ENCODE peak calls at places on chromosomes 7 and 10, in ten cellular contexts. S is heart right ventricle, G is cardiac muscle cell, Y is mucosa of descending colon, A is adrenal gland, W is A549, Q is fibroblast of pulmonary artery, E is epithelial cell of esophagus, O is mammary epithelial cell, H is body of pancreas. F is an unnamed sample.

GRCh38 chr7:67006966-67007365 is 10.3 kb downstream of the TYW1 start:
- DNase-seq in S (no peak), G (no peak), Y (no peak), A (no peak), W (no peak), Q (no peak), E (no peak), O (no peak), H (no peak), F (no peak)

GRCh38 chr7:151038951-151039849 is 9.1 kb upstream of the ASIC3 start:
- DNase-seq in S (peak), G (peak), Y (peak), A (peak), W (peak), Q (peak), E (peak), O (peak), H (peak), F (peak)

GRCh38 chr10:62788861-62789467 is 15.6 kb upstream of the ADO start:
- DNase-seq in S (no peak), G (no peak), Y (no peak), A (no peak), W (no peak), Q (no peak), E (no peak), O (no peak), H (no peak), F (no peak)

GRCh38 chr10:124072541-124072940 is 20.9 kb downstream of the CHST15 start:
- DNase-seq in S (no peak), G (no peak), Y (no peak), A (no peak), W (no peak), Q (no peak), E (no peak), O (no peak), H (no peak), F (no peak)

GRCh38 chr7:82443801-82444219 is 233 bp upstream of the CACNA2D1 start:
- DNase-seq in S (peak), G (peak), Y (peak), A (peak), W (peak), Q (peak), E (peak), O (peak), H (peak), F (peak)

GRCh38 chr10:25815999-25816768 is 117.8 kb upstream of the MYO3A start:
- DNase-seq in S (no peak), G (no peak), Y (no peak), A (no peak), W (no peak), Q (no peak), E (no peak), O (no peak), H (no peak), F (no peak)

GRCh38 chr10:93124580-93125318 is 51.1 kb downstream of the CYP26A1 start:
- DNase-seq in S (no peak), G (no peak), Y (no peak), A (no peak), W (no peak), Q (no peak), E (no peak), O (no peak), H (no peak), F (no peak)

GRCh38 chr7:132398253-132398913 is 177.9 kb downstream of the PLXNA4 start:
- DNase-seq in S (no peak), G (no peak), Y (no peak), A (no peak), W (no peak), Q (no peak), E (no peak), O (no peak), H (no peak), F (no peak)

GRCh38 chr7:98866341-98866740 is 3.5 kb downstream of the TMEM130 start:
- DNase-seq in S (no peak), G (no peak), Y (no peak), A (no peak), W (no peak), Q (no peak), E (no peak), O (no peak), H (no peak), F (no peak)

GRCh38 chr10:66804911-66805310 is 120.9 kb upstream of the LRRTM3 start:
- DNase-seq in S (no peak), G (no peak), Y (no peak), A (no peak), W (no peak), Q (no peak), E (no peak), O (no peak), H (no peak), F (no peak)

GRCh38 chr7:69651101-69651590 is 52.9 kb downstream of the AUTS2 start:
- DNase-seq in S (no peak), G (no peak), Y (no peak), A (no peak), W (no peak), Q (no peak), E (no peak), O (no peak), H (no peak), F (no peak)

GRCh38 chr7:142188846-142189245 is 69.0 kb downstream of the PRSS58 start:
- DNase-seq in S (no peak), G (no peak), Y (no peak), A (no peak), W (peak), Q (no peak), E (peak), O (peak), H (no peak), F (peak)

GRCh38 chr10:29412452-29413004 is 123.7 kb downstream of the LYZL1 start:
- DNase-seq in S (no peak), G (peak), Y (no peak), A (no peak), W (no peak), Q (peak), E (no peak), O (no peak), H (no peak), F (peak)

GRCh38 chr10:103765168-103765567 is 90.2 kb downstream of the SH3PXD2A start:
- DNase-seq in S (no peak), G (no peak), Y (no peak), A (no peak), W (no peak), Q (peak), E (peak), O (peak), H (no peak), F (peak)

GRCh38 chr10:1297566-1298301 is 241.5 kb downstream of the WDR37 start:
- DNase-seq in S (peak), G (no peak), Y (no peak), A (no peak), W (no peak), Q (no peak), E (no peak), O (no peak), H (no peak), F (no peak)

GRCh38 chr7:118870187-118870586 is 645.7 kb downstream of the ANKRD7 start:
- DNase-seq in S (no peak), G (no peak), Y (no peak), A (no peak), W (peak), Q (no peak), E (peak), O (peak), H (no peak), F (no peak)

GRCh38 chr7:38675500-38676106 is 44.4 kb upstream of the AMPH start:
- DNase-seq in S (no peak), G (no peak), Y (no peak), A (no peak), W (no peak), Q (no peak), E (no peak), O (no peak), H (no peak), F (no peak)

GRCh38 chr7:2306688-2307087 is 7.6 kb downstream of the SNX8 start:
- DNase-seq in S (no peak), G (no peak), Y (no peak), A (no peak), W (no peak), Q (no peak), E (peak), O (no peak), H (no peak), F (no peak)

DNA sequence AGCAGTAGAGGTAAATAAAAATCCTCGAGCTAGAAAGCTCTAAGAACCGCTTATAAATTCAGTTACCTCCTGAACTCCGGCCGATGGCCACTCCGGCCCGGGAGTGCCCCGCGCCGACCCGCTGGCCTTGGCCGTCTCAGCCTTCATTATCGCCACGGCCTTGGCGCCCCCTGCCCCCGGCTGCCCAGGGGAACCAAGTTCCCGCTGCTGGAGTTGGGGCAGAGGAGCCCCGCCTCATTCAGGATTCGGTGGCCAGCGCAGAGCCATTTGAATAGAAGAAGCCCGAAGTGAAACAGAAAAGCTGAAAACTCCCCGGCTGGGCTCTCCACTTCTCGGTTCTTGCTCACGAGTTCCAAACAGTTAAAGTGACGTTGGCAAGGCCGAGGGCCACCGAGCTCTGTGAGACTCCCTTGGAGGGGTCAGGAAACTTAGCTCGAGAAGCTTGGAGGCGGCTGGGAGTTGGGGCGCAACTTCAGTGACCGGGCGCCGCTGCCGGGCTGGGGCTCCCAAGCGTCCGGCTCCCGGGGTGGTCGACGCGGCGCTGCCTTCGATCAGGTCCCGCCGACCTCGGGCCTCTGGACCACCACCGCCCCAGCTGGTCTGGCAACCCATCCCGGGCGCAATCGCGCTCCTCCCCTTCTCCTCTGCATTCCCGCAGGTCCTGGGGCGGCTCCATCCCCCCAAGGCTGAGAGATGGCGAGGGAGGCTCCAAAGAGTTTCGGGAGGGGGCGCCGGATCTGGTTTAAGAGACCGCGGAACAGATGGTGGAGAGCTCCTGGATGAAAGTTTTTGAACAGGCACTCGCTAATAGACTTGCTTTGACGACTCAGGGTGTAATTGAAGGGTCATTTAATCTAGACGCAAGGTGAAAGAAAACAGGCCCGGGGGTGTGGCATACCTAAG is 5.8 kb upstream of the FEZF1 start:
- DNase-seq in S (no peak), G (peak), Y (peak), A (peak), W (no peak), Q (peak), E (no peak), O (no peak), H (peak), F (no peak)
- H3K4me3 ChIP-seq in S (peak), G (peak), Y (no peak), A (no peak), W (peak), Q (peak), E (peak), O (no peak), H (peak), F (no peak)

GRCh38 chr7:77696643-77697534 is 630 bp downstream of the RSBN1L start:
- DNase-seq in S (peak), G (peak), Y (peak), A (peak), W (peak), Q (peak), E (peak), O (peak), H (peak), F (peak)
- TF ChIP-seq CTCF in S (no peak), G (no peak), Y (no peak), A (no peak), W (no peak), Q (no peak), E (no peak), O (no peak), H (no peak), F (no peak)

DNA sequence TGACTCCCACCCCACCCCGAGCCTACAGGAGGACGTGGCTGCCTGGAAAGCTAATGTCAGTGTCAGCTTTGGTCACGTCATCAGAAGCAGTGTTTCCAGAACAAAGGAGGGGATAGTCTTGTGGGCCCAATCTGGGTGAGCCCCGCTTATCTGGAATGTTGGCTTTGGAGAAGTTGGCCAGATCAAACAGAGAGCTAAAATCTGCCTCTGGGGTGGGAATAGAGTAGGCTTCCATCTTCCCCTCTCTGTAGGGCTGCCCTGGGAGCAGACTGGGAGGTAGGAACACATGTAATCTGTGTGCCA is 32.5 kb downstream of the SRRM3 start:
- DNase-seq in S (no peak), G (no peak), Y (no peak), A (no peak), W (no peak), Q (no peak), E (no peak), O (no peak), H (no peak), F (no peak)
- H3K4me3 ChIP-seq in S (no peak), G (no peak), Y (no peak), A (no peak), W (no peak), Q (no peak), E (no peak), O (no peak), H (no peak), F (no peak)

DNA sequence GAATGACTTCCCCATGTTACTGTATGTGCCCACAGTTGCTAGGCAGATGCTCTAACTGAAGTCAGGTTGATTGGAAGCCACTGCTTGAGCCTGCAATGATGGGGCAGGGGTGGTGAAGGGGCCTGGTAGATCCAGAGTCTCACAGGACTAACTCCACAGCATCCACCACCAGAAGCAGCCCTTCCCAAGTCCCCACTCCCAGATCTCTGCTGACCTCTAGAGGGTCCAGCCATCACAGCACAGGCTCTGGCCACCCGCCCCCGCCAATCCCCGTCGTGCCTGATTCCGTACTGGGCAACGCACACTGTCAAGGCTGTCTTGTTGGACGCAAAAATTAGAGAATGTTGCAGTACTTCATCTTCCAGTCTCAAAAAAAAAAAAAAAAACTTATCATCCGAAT is 136.8 kb upstream of the PDE1C start:
- DNase-seq in S (no peak), G (peak), Y (no peak), A (no peak), W (peak), Q (peak), E (no peak), O (no peak), H (peak), F (peak)
- TF ChIP-seq CTCF in S (peak), G (peak), Y (no peak), A (peak), W (peak), Q (peak), E (peak), O (peak), H (peak), F (peak)

DNA sequence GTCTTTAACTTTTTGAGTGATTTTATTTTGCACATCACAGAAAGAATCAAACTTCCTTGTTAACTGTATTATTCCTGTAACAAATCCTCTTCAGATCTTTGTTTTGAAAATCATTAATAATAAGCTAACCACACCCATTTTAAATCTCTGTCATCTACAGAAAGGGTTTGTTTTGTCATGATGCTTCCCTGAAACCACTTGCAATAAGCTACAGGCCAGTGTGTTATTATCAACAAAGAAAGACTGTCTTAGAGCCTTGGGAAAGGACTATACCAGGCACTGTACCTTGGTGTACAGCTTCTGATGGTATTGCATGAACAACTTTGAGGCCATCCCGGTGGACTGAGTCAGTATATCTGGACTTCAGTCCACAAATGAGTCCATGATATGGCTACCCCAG is 145.3 kb upstream of the FAM3C start:
- DNase-seq in S (no peak), G (no peak), Y (no peak), A (no peak), W (peak), Q (no peak), E (no peak), O (peak), H (no peak), F (no peak)
- H3K4me3 ChIP-seq in S (no peak), G (no peak), Y (no peak), A (no peak), W (no peak), Q (no peak), E (no peak), O (no peak), H (no peak), F (no peak)

GRCh38 chr10:69800665-69801064 is 1.0 kb upstream of the COL13A1 start:
- DNase-seq in S (no peak), G (no peak), Y (no peak), A (no peak), W (no peak), Q (no peak), E (no peak), O (no peak), H (no peak), F (no peak)

GRCh38 chr10:69801434-69802315 is at the start of gene COL13A1:
- DNase-seq in S (peak), G (peak), Y (peak), A (peak), W (peak), Q (peak), E (peak), O (peak), H (peak), F (peak)

GRCh38 chr10:69801094-69801433 is 642 bp upstream of the COL13A1 start:
- DNase-seq in S (peak), G (peak), Y (peak), A (peak), W (peak), Q (peak), E (peak), O (peak), H (peak), F (peak)

GRCh38 chr10:69797959-69798358 is 3.7 kb upstream of the COL13A1 start:
- DNase-seq in S (no peak), G (no peak), Y (no peak), A (no peak), W (no peak), Q (no peak), E (peak), O (peak), H (no peak), F (no peak)

DNA sequence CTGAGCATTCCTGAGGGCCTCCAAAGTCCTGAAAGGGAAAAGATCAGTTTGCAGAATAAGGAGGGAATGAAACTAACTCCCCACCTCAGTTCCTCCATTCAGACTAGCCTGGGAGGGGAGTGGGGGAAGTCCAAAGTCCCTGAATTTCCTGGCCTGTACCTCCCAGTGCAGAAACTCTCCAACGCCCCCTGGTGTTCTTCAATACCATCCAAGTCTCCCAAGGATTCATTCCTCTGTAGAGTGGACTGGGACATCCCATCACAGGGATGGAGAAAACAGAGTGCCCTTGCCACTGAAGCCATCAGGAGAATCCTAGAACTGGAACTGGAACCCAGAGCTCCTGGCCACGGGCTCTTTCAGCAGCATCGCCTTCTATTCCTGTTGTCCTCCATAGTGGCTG is 1.6 kb upstream of the COL13A1 start:
- DNase-seq in S (peak), G (peak), Y (no peak), A (peak), W (peak), Q (peak), E (peak), O (peak), H (peak), F (peak)
- TF ChIP-seq CTCF in S (no peak), G (peak), Y (peak), A (peak), W (peak), Q (peak), E (peak), O (peak), H (peak), F (peak)

DNA sequence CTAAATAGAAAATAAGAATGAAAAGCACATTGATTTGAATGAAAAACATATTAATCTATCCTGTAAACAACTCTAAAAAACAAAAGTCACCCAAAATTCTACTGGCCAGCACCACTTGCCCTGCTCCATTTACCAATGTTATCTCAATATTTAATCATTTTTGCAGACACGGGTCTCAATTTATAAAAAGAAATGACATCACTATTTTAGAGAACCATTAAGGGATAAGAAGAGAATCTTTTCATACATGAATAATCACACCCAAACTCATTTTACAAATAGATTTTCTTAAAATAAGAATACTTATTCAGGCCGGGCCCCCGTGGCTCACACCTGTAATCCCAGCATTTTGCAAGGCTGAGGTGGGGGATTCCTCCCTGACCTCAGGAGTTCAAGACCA is 3.9 kb downstream of the SAR1A start:
- DNase-seq in S (no peak), G (no peak), Y (no peak), A (no peak), W (no peak), Q (no peak), E (no peak), O (no peak), H (no peak), F (no peak)
- H3K4me3 ChIP-seq in S (no peak), G (no peak), Y (no peak), A (no peak), W (no peak), Q (no peak), E (no peak), O (no peak), H (no peak), F (no peak)

GRCh38 chr10:133267829-133268228 is 8.8 kb downstream of the ADAM8 start:
- DNase-seq in S (no peak), G (no peak), Y (no peak), A (no peak), W (no peak), Q (no peak), E (no peak), O (no peak), H (no peak), F (no peak)
- TF ChIP-seq CTCF in S (no peak), G (no peak), Y (no peak), A (no peak), W (no peak), Q (no peak), E (no peak), O (no peak), H (no peak), F (no peak)

F was measured in fibroblast of mammary gland.